ENCODE peak calls at places on chromosomes 2 and 18, in five cellular contexts. M is foreskin fibroblast, Y is fibroblast of villous mesenchyme, Z is A673, K is lower leg skin. P is an unnamed sample.

GRCh38 chr2:207625014-207625755 is at the start of gene METTL21A:
- DNase-seq in M (peak; percentile 86), Y (peak; percentile 90), Z (peak; percentile 94), K (peak; percentile 96), P (peak; percentile 14)

GRCh38 chr18:9743200-9744016 is 35.3 kb downstream of the RAB31 start:
- DNase-seq in M (peak; percentile 98), Y (peak; percentile 96), Z (peak; percentile 73), K (no peak), P (no peak)

GRCh38 chr2:171512683-171513082 is 9.6 kb upstream of the CYBRD1 start:
- DNase-seq in M (no peak), Y (no peak), Z (no peak), K (no peak), P (no peak)

GRCh38 chr2:58553937-58554336 is 312.8 kb upstream of the FANCL start:
- DNase-seq in M (no peak), Y (peak; percentile 8), Z (peak; percentile 39), K (no peak), P (no peak)

GRCh38 chr2:204542967-204543608 is 2.2 kb upstream of the PARD3B start:
- DNase-seq in M (no peak), Y (peak; percentile 10), Z (no peak), K (no peak), P (no peak)

GRCh38 chr2:173652311-173652710 is 297.6 kb downstream of the CDCA7 start:
- DNase-seq in M (peak; percentile 85), Y (peak; percentile 71), Z (peak; percentile 22), K (no peak), P (no peak)

GRCh38 chr18:75066223-75066622 is 142.7 kb downstream of the PTGR3 start:
- DNase-seq in M (no peak), Y (no peak), Z (no peak), K (peak; percentile 59), P (no peak)

GRCh38 chr2:132522901-132523300 is 106.3 kb downstream of the GPR39 start:
- DNase-seq in M (no peak), Y (no peak), Z (no peak), K (no peak), P (no peak)

GRCh38 chr2:172102858-172103359 is at the start of gene DLX2:
- DNase-seq in M (peak; percentile 87), Y (peak; percentile 83), Z (peak; percentile 98), K (peak; percentile 95), P (no peak)

GRCh38 chr2:199384043-199384442 is 73.7 kb downstream of the SATB2 start:
- DNase-seq in M (no peak), Y (no peak), Z (no peak), K (no peak), P (no peak)

GRCh38 chr2:235168174-235168979 is 216.6 kb downstream of the SH3BP4 start:
- DNase-seq in M (no peak), Y (no peak), Z (no peak), K (no peak), P (no peak)

GRCh38 chr18:36355511-36355910 is 58.0 kb downstream of the FHOD3 start:
- DNase-seq in M (no peak), Y (no peak), Z (no peak), K (no peak), P (no peak)